ENCODE peak calls at places on chromosomes 5 and 9, in nine cellular contexts. One of them, this sample, is unnamed. For H3K36me3 and H3K27me3, the result is how much of the 10 kb centered on the place peaks cover.

GRCh38 chr9:84875193-84875592 is 205.7 kb downstream of the NTRK2 start:
- DNase-seq in body of pancreas: no peak
- DNase-seq in GM23338: no peak
- DNase-seq in PC-3: no peak
- DNase-seq in ovary: no peak
- DNase-seq in thoracic aorta: no peak
- DNase-seq in left lung: no peak
- DNase-seq in Caco-2: no peak
- DNase-seq in bronchial epithelial cell: no peak
- DNase-seq in this sample: no peak

GRCh38 chr5:31197183-31197582 is 3.7 kb downstream of the CDH6 start:
- DNase-seq in body of pancreas: no peak
- DNase-seq in GM23338: no peak
- DNase-seq in PC-3: peak
- DNase-seq in ovary: no peak
- DNase-seq in thoracic aorta: no peak
- DNase-seq in left lung: no peak
- DNase-seq in Caco-2: no peak
- DNase-seq in bronchial epithelial cell: peak
- DNase-seq in this sample: peak

GRCh38 chr5:40984884-40985283 is 75.6 kb downstream of the C7 start:
- DNase-seq in body of pancreas: no peak
- DNase-seq in GM23338: no peak
- DNase-seq in PC-3: peak
- DNase-seq in ovary: no peak
- DNase-seq in thoracic aorta: no peak
- DNase-seq in left lung: no peak
- DNase-seq in Caco-2: no peak
- DNase-seq in bronchial epithelial cell: peak
- DNase-seq in this sample: no peak

GRCh38 chr9:84174486-84174885 is 166.1 kb downstream of the SLC28A3 start:
- DNase-seq in body of pancreas: no peak
- DNase-seq in GM23338: no peak
- DNase-seq in PC-3: no peak
- DNase-seq in ovary: no peak
- DNase-seq in thoracic aorta: no peak
- DNase-seq in left lung: no peak
- DNase-seq in Caco-2: no peak
- DNase-seq in bronchial epithelial cell: no peak
- DNase-seq in this sample: no peak

GRCh38 chr9:37920471-37921167 is 16.7 kb upstream of the SLC25A51 start:
- DNase-seq in body of pancreas: no peak
- DNase-seq in GM23338: peak
- DNase-seq in PC-3: no peak
- DNase-seq in ovary: no peak
- DNase-seq in thoracic aorta: no peak
- DNase-seq in left lung: peak
- DNase-seq in Caco-2: no peak
- DNase-seq in bronchial epithelial cell: no peak
- DNase-seq in this sample: no peak

GRCh38 chr5:95887977-95888376 is 65.5 kb upstream of the GLRX start:
- DNase-seq in body of pancreas: no peak
- DNase-seq in GM23338: no peak
- DNase-seq in PC-3: no peak
- DNase-seq in ovary: no peak
- DNase-seq in thoracic aorta: no peak
- DNase-seq in left lung: no peak
- DNase-seq in Caco-2: no peak
- DNase-seq in bronchial epithelial cell: no peak
- DNase-seq in this sample: no peak

GRCh38 chr5:16889203-16889971 is 46.7 kb downstream of the MYO10 start:
- DNase-seq in body of pancreas: no peak
- DNase-seq in GM23338: peak
- DNase-seq in PC-3: peak
- DNase-seq in ovary: no peak
- DNase-seq in thoracic aorta: no peak
- DNase-seq in left lung: no peak
- DNase-seq in Caco-2: peak
- DNase-seq in bronchial epithelial cell: peak
- DNase-seq in this sample: no peak

GRCh38 chr5:168978500-168978899 is 322.4 kb downstream of the SLIT3 start:
- DNase-seq in body of pancreas: no peak
- DNase-seq in GM23338: no peak
- DNase-seq in PC-3: no peak
- DNase-seq in ovary: no peak
- DNase-seq in thoracic aorta: no peak
- DNase-seq in left lung: no peak
- DNase-seq in Caco-2: no peak
- DNase-seq in bronchial epithelial cell: no peak
- DNase-seq in this sample: no peak

GRCh38 chr9:69971643-69972449 is 71.8 kb upstream of the MAMDC2 start:
- DNase-seq in body of pancreas: peak
- DNase-seq in GM23338: peak
- DNase-seq in PC-3: peak
- DNase-seq in ovary: peak
- DNase-seq in thoracic aorta: peak
- DNase-seq in left lung: peak
- DNase-seq in Caco-2: peak
- DNase-seq in bronchial epithelial cell: peak
- DNase-seq in this sample: peak

GRCh38 chr5:77292026-77292757 is 81.7 kb downstream of the PDE8B start:
- DNase-seq in body of pancreas: no peak
- DNase-seq in GM23338: no peak
- DNase-seq in PC-3: peak
- DNase-seq in ovary: no peak
- DNase-seq in thoracic aorta: no peak
- DNase-seq in left lung: no peak
- DNase-seq in Caco-2: no peak
- DNase-seq in bronchial epithelial cell: no peak
- DNase-seq in this sample: peak

GRCh38 chr9:91659529-91660294 is 236.1 kb upstream of the NFIL3 start:
- DNase-seq in body of pancreas: no peak
- DNase-seq in GM23338: peak
- DNase-seq in PC-3: peak
- DNase-seq in ovary: peak
- DNase-seq in thoracic aorta: no peak
- DNase-seq in left lung: no peak
- DNase-seq in Caco-2: no peak
- DNase-seq in bronchial epithelial cell: peak
- DNase-seq in this sample: peak

GRCh38 chr5:157761690-157762611 is 18.4 kb downstream of the LSM11 start:
- DNase-seq in body of pancreas: no peak
- DNase-seq in GM23338: peak
- DNase-seq in PC-3: peak
- DNase-seq in ovary: peak
- DNase-seq in thoracic aorta: no peak
- DNase-seq in left lung: no peak
- DNase-seq in Caco-2: peak
- DNase-seq in bronchial epithelial cell: peak
- DNase-seq in this sample: no peak

GRCh38 chr5:98774192-98775046 is 956 bp downstream of the RGMB start:
- DNase-seq in body of pancreas: peak
- DNase-seq in GM23338: peak
- DNase-seq in PC-3: peak
- DNase-seq in ovary: peak
- DNase-seq in thoracic aorta: no peak
- DNase-seq in left lung: peak
- DNase-seq in Caco-2: peak
- DNase-seq in bronchial epithelial cell: peak
- DNase-seq in this sample: peak
- H3K4me3 ChIP-seq in body of pancreas: peak
- H3K4me3 ChIP-seq in GM23338: peak
- H3K4me3 ChIP-seq in PC-3: peak
- H3K4me3 ChIP-seq in ovary: peak
- H3K4me3 ChIP-seq in thoracic aorta: peak
- H3K4me3 ChIP-seq in left lung: peak
- H3K4me3 ChIP-seq in Caco-2: peak
- H3K4me3 ChIP-seq in bronchial epithelial cell: peak
- H3K4me3 ChIP-seq in this sample: peak

GRCh38 chr5:174115226-174115625 is 69.7 kb downstream of the NSG2 start:
- DNase-seq in body of pancreas: no peak
- DNase-seq in GM23338: no peak
- DNase-seq in PC-3: no peak
- DNase-seq in ovary: no peak
- DNase-seq in thoracic aorta: no peak
- DNase-seq in left lung: no peak
- DNase-seq in Caco-2: no peak
- DNase-seq in bronchial epithelial cell: no peak
- DNase-seq in this sample: no peak

GRCh38 chr5:174106997-174107655 is 61.6 kb downstream of the NSG2 start:
- DNase-seq in body of pancreas: no peak
- DNase-seq in GM23338: peak
- DNase-seq in PC-3: no peak
- DNase-seq in ovary: no peak
- DNase-seq in thoracic aorta: no peak
- DNase-seq in left lung: no peak
- DNase-seq in Caco-2: no peak
- DNase-seq in bronchial epithelial cell: no peak
- DNase-seq in this sample: no peak

GRCh38 chr5:174110290-174110689 is 64.8 kb downstream of the NSG2 start:
- DNase-seq in body of pancreas: no peak
- DNase-seq in GM23338: no peak
- DNase-seq in PC-3: no peak
- DNase-seq in ovary: no peak
- DNase-seq in thoracic aorta: no peak
- DNase-seq in left lung: no peak
- DNase-seq in Caco-2: no peak
- DNase-seq in bronchial epithelial cell: no peak
- DNase-seq in this sample: no peak

GRCh38 chr5:174108765-174109164 is 63.3 kb downstream of the NSG2 start:
- DNase-seq in body of pancreas: no peak
- DNase-seq in GM23338: no peak
- DNase-seq in PC-3: no peak
- DNase-seq in ovary: no peak
- DNase-seq in thoracic aorta: no peak
- DNase-seq in left lung: no peak
- DNase-seq in Caco-2: no peak
- DNase-seq in bronchial epithelial cell: no peak
- DNase-seq in this sample: no peak

DNA sequence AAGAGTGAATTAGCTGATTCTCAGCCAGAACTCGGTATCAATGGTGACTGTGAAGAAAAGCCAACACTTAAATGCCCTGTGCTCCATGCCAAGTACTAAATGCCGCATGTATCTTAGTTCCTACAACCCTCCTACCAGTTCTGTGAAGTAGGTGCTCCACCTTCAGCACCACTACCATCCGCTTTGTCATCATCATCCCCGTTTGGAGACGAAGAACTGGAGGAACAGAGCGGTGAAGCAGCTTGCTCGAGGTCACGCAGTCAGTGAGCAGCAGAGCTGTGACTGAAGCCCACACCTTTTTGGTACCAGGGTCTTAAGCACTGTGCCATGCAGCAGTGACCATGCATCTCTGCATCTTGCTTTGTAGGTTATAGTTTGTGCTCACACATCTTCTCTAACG is 64.4 kb downstream of the NSG2 start:
- DNase-seq in body of pancreas: no peak
- DNase-seq in GM23338: no peak
- DNase-seq in PC-3: no peak
- DNase-seq in ovary: no peak
- DNase-seq in thoracic aorta: no peak
- DNase-seq in left lung: no peak
- DNase-seq in Caco-2: no peak
- DNase-seq in bronchial epithelial cell: no peak
- DNase-seq in this sample: no peak
- H3K36me3 ChIP-seq in body of pancreas: under half
- H3K36me3 ChIP-seq in GM23338: under half
- H3K36me3 ChIP-seq in PC-3: under half
- H3K36me3 ChIP-seq in ovary: under half
- H3K36me3 ChIP-seq in thoracic aorta: under half
- H3K36me3 ChIP-seq in left lung: under half
- H3K36me3 ChIP-seq in Caco-2: under half
- H3K36me3 ChIP-seq in bronchial epithelial cell: under half
- H3K36me3 ChIP-seq in this sample: under half

DNA sequence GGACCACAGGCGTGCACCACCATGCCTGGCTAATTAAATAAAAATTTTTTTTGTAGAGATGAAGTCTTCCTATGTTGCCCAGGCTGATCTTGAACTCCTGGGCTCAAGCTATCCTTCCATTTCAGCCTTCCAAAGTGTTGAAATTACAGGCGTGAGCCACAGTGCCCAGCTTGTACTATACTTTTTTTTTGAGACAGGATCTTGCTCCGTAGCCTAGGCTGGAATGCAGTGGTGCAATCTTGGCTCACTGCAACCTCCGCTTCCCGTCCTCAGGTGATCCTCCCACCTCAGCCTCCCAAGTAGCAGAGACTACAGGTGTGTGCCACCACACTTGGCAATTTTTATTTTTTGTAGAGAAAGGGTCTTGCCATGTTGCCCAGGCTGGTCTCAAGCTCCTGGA is 5.3 kb upstream of the RAD23B start:
- DNase-seq in body of pancreas: no peak
- DNase-seq in GM23338: no peak
- DNase-seq in PC-3: no peak
- DNase-seq in ovary: no peak
- DNase-seq in thoracic aorta: no peak
- DNase-seq in left lung: no peak
- DNase-seq in Caco-2: no peak
- DNase-seq in bronchial epithelial cell: no peak
- DNase-seq in this sample: no peak
- H3K27me3 ChIP-seq in body of pancreas: under half
- H3K27me3 ChIP-seq in GM23338: under half
- H3K27me3 ChIP-seq in PC-3: under half
- H3K27me3 ChIP-seq in ovary: under half
- H3K27me3 ChIP-seq in thoracic aorta: under half
- H3K27me3 ChIP-seq in left lung: under half
- H3K27me3 ChIP-seq in Caco-2: under half
- H3K27me3 ChIP-seq in bronchial epithelial cell: under half
- H3K27me3 ChIP-seq in this sample: under half

GRCh38 chr9:34590376-34591090 is 1.0 kb upstream of the CNTFR start:
- DNase-seq in body of pancreas: no peak
- DNase-seq in GM23338: peak
- DNase-seq in PC-3: no peak
- DNase-seq in ovary: no peak
- DNase-seq in thoracic aorta: no peak
- DNase-seq in left lung: no peak
- DNase-seq in Caco-2: peak
- DNase-seq in bronchial epithelial cell: no peak
- DNase-seq in this sample: no peak

GRCh38 chr9:34588671-34589370 is 703 bp downstream of the CNTFR start:
- DNase-seq in body of pancreas: no peak
- DNase-seq in GM23338: peak
- DNase-seq in PC-3: no peak
- DNase-seq in ovary: no peak
- DNase-seq in thoracic aorta: no peak
- DNase-seq in left lung: no peak
- DNase-seq in Caco-2: no peak
- DNase-seq in bronchial epithelial cell: no peak
- DNase-seq in this sample: no peak

GRCh38 chr9:34589656-34590375 is at the start of gene CNTFR:
- DNase-seq in body of pancreas: no peak
- DNase-seq in GM23338: peak
- DNase-seq in PC-3: no peak
- DNase-seq in ovary: peak
- DNase-seq in thoracic aorta: no peak
- DNase-seq in left lung: no peak
- DNase-seq in Caco-2: no peak
- DNase-seq in bronchial epithelial cell: no peak
- DNase-seq in this sample: peak

GRCh38 chr9:34591091-34591910 is 1.8 kb upstream of the CNTFR start:
- DNase-seq in body of pancreas: peak
- DNase-seq in GM23338: peak
- DNase-seq in PC-3: peak
- DNase-seq in ovary: peak
- DNase-seq in thoracic aorta: no peak
- DNase-seq in left lung: peak
- DNase-seq in Caco-2: peak
- DNase-seq in bronchial epithelial cell: peak
- DNase-seq in this sample: peak

GRCh38 chr9:34589371-34589655 is 211 bp downstream of the CNTFR start:
- DNase-seq in body of pancreas: no peak
- DNase-seq in GM23338: no peak
- DNase-seq in PC-3: no peak
- DNase-seq in ovary: no peak
- DNase-seq in thoracic aorta: no peak
- DNase-seq in left lung: no peak
- DNase-seq in Caco-2: no peak
- DNase-seq in bronchial epithelial cell: no peak
- DNase-seq in this sample: no peak
- H3K4me3 ChIP-seq in body of pancreas: no peak
- H3K4me3 ChIP-seq in GM23338: peak
- H3K4me3 ChIP-seq in PC-3: no peak
- H3K4me3 ChIP-seq in ovary: peak
- H3K4me3 ChIP-seq in thoracic aorta: peak
- H3K4me3 ChIP-seq in left lung: no peak
- H3K4me3 ChIP-seq in Caco-2: peak
- H3K4me3 ChIP-seq in bronchial epithelial cell: no peak
- H3K4me3 ChIP-seq in this sample: no peak

This sample was measured in MG63.